ENCODE peak calls at places on chromosomes 5 and 9, in six cellular contexts. K, Q, W, Z, F and R are unnamed samples.

GRCh38 chr5:163578652-163579051 is 73.2 kb downstream of the MAT2B start:
- DNase-seq in W (no peak), Q (no peak), F (no peak), Z (no peak), K (peak; percentile 39), R (no peak)

GRCh38 chr9:37192803-37193202 is 72.4 kb downstream of the ZCCHC7 start:
- DNase-seq in Z (no peak), K (no peak), Q (no peak), F (no peak), W (no peak), R (no peak)

GRCh38 chr9:77019810-77020437 is 469 bp downstream of the FOXB2 start:
- DNase-seq in K (no peak), W (no peak), Z (no peak), Q (no peak), F (no peak), R (no peak)

GRCh38 chr5:139422307-139422893 is 16.9 kb downstream of the DNAJC18 start:
- DNase-seq in W (peak; percentile 79), Z (no peak), K (peak; percentile 84), F (no peak), Q (no peak), R (no peak)

GRCh38 chr5:15702102-15702501 is 202.1 kb downstream of the FBXL7 start:
- DNase-seq in Z (no peak), F (no peak), W (no peak), Q (no peak), K (peak; percentile 33), R (no peak)

GRCh38 chr5:38375423-38375822 is 117.1 kb downstream of the EGFLAM start:
- DNase-seq in W (no peak), Z (no peak), Q (no peak), K (no peak), F (no peak), R (no peak)

GRCh38 chr5:148060309-148060708 is 3.5 kb upstream of the SPINK5 start:
- DNase-seq in Z (no peak), F (no peak), Q (no peak), W (no peak), K (no peak), R (no peak)

GRCh38 chr9:91082709-91083108 is 279.0 kb downstream of the AUH start:
- DNase-seq in F (no peak), Z (no peak), W (no peak), K (no peak), Q (no peak), R (no peak)

GRCh38 chr5:173890195-173890951 is 2.2 kb downstream of the CPEB4 start:
- DNase-seq in Z (no peak), Q (no peak), K (peak; percentile 56), F (no peak), W (peak; percentile 59), R (no peak)

GRCh38 chr5:112390327-112390726 is 28.8 kb downstream of the EPB41L4A start:
- DNase-seq in Q (peak; percentile 58), Z (no peak), W (no peak), F (peak; percentile 22), K (no peak), R (no peak)

GRCh38 chr5:400282-401215 is 42.4 kb upstream of the EXOC3 start:
- DNase-seq in F (no peak), Z (peak; percentile 75), Q (no peak), W (peak; percentile 64), K (no peak), R (no peak)

GRCh38 chr5:122779451-122779850 is 4.6 kb downstream of the SNX2 start:
- DNase-seq in Z (no peak), K (no peak), W (no peak), Q (no peak), F (no peak), R (no peak)

GRCh38 chr9:137129456-137130175 is 9.3 kb upstream of the GRIN1 start:
- DNase-seq in Z (peak; percentile 97), K (peak; percentile 94), W (peak; percentile 92), F (peak; percentile 91), Q (peak; percentile 90), R (peak; percentile 76)

GRCh38 chr5:139707445-139708003 is 59.4 kb downstream of the CXXC5 start:
- DNase-seq in W (no peak), Z (no peak), F (no peak), K (peak; percentile 42), Q (no peak), R (no peak)

GRCh38 chr5:176737746-176738699 is 72.3 kb upstream of the UNC5A start:
- DNase-seq in Z (peak; percentile 37), K (no peak), Q (peak; percentile 20), F (no peak), W (no peak), R (peak; percentile 8)

GRCh38 chr5:31113666-31114065 is 79.8 kb upstream of the CDH6 start:
- DNase-seq in W (no peak), Q (no peak), Z (no peak), F (no peak), K (no peak), R (no peak)

GRCh38 chr5:178483620-178484019 is 106.6 kb downstream of the COL23A1 start:
- DNase-seq in F (peak; percentile 30), K (no peak), Q (peak; percentile 38), Z (peak; percentile 86), W (no peak), R (no peak)

GRCh38 chr9:122226758-122227575 is 1.8 kb downstream of the LHX6 start:
- DNase-seq in Q (no peak), K (peak; percentile 78), F (no peak), Z (no peak), W (peak; percentile 19), R (no peak)

GRCh38 chr5:96855041-96855872 is 21.0 kb upstream of the ERAP2 start:
- DNase-seq in Z (no peak), F (peak; percentile 77), K (no peak), Q (no peak), W (no peak), R (no peak)

GRCh38 chr5:98902733-98903132 is 26.1 kb downstream of the CHD1 start:
- DNase-seq in Z (no peak), Q (no peak), F (no peak), W (no peak), K (no peak), R (no peak)

GRCh38 chr9:8521112-8521511 is 721.5 kb upstream of the DMAC1 start:
- DNase-seq in Q (no peak), W (no peak), F (no peak), K (no peak), Z (no peak), R (no peak)

GRCh38 chr5:164054461-164054860 is 549.0 kb downstream of the MAT2B start:
- DNase-seq in W (no peak), Q (no peak), F (no peak), K (no peak), Z (no peak), R (no peak)

GRCh38 chr5:39599721-39600431 is 175.1 kb upstream of the DAB2 start:
- DNase-seq in F (no peak), W (peak; percentile 43), K (peak; percentile 24), Z (no peak), Q (no peak), R (no peak)

GRCh38 chr9:99020786-99021436 is 77.2 kb downstream of the COL15A1 start:
- DNase-seq in W (no peak), K (no peak), Q (no peak), F (no peak), Z (no peak), R (no peak)

GRCh38 chr9:6006968-6007769 is 8.3 kb downstream of the RANBP6 start:
- DNase-seq in W (peak; percentile 83), Q (peak; percentile 88), F (peak; percentile 95), K (peak; percentile 96), Z (peak; percentile 99), R (peak; percentile 86)
- TF ChIP-seq POLR2AphosphoS5 in W (no peak), Q (no peak), F (no peak), K (peak; percentile 41), Z (peak; percentile 75), R (no peak)

DNA sequence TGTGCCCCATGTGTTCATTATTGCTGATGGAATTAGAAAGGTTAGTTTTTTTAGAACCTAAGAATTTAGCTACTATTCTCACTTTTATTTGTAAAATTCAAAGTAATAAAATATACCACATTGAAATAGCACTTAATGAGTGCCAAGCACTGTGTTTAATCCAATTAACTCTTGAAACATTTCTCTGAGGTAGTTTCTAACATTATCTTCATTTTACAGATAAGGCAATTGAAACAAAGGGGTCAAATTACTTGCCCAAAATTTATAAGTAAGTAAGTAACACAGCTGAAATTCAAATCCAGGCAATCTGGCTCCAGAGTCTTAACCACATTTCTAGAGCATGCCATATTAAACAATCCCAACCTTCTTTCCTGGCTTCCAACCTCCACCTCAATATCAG is 84.2 kb downstream of the MLLT3 start:
- DNase-seq in Q (no peak), W (no peak), Z (no peak), F (no peak), K (no peak), R (no peak)
- H3K4me1 ChIP-seq in Q (no peaks in the 10 kb centered on the region), W (no peaks in the 10 kb centered on the region), Z (no peaks in the 10 kb centered on the region), F (no peaks in the 10 kb centered on the region), K (no peaks in the 10 kb centered on the region), R (no peaks in the 10 kb centered on the region)

GRCh38 chr5:108276187-108276586 is 105.7 kb downstream of the FBXL17 start:
- DNase-seq in F (no peak), W (no peak), K (no peak), Z (no peak), Q (no peak), R (no peak)
- TF ChIP-seq POLR2AphosphoS5 in F (no peak), W (no peak), K (no peak), Z (no peak), Q (no peak), R (no peak)

GRCh38 chr9:131657031-131657377 is 82.9 kb downstream of the RAPGEF1 start:
- DNase-seq in Q (no peak), Z (no peak), F (peak; percentile 47), K (no peak), W (no peak), R (no peak)

GRCh38 chr9:131656356-131657030 is 83.4 kb downstream of the RAPGEF1 start:
- DNase-seq in Q (peak; percentile 62), Z (peak; percentile 96), W (peak; percentile 98), F (peak; percentile 77), K (no peak), R (no peak)

GRCh38 chr9:131657890-131658752 is 81.8 kb downstream of the RAPGEF1 start:
- DNase-seq in W (peak; percentile 91), Z (no peak), K (no peak), Q (no peak), F (no peak), R (no peak)

GRCh38 chr9:131658753-131659129 is 81.1 kb downstream of the RAPGEF1 start:
- DNase-seq in F (no peak), Z (no peak), W (no peak), Q (no peak), K (no peak), R (no peak)

DNA sequence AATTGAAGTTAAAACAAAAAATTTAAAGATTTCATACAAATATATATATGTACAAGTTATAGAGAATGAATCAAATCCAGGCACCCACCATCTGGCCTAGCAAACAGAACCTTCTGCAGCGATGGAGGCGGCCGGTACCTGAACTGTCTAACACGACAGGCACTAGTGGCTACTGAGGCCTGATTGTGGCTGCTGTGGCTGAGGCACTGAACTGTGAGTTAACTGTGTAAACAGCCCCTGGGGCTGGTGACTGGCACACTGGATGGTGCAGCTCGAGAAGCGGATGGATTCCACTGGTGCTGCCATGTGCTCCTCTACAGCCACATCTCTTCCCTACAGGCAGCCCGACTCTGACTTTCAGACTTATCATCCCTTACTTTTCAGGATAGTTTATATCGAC is 82.4 kb downstream of the RAPGEF1 start:
- DNase-seq in F (no peak), K (no peak), Z (no peak), Q (no peak), W (peak; percentile 26), R (no peak)
- H3K4me1 ChIP-seq in F (peaks cover 47% of the 10 kb centered on the region), K (peaks cover 44% of the 10 kb centered on the region), Z (peaks cover 48% of the 10 kb centered on the region), Q (peaks cover 56% of the 10 kb centered on the region), W (peaks cover 68% of the 10 kb centered on the region), R (no peaks in the 10 kb centered on the region)

GRCh38 chr9:94176582-94176981 is 82.5 kb upstream of the ZNF169 start:
- DNase-seq in K (no peak), F (no peak), Q (no peak), W (peak; percentile 33), Z (no peak), R (no peak)
- TF ChIP-seq POLR2AphosphoS5 in K (no peak), F (peak; percentile 17), Q (no peak), W (no peak), Z (no peak), R (no peak)